ENCODE peak calls at places on chromosome 14, in nine cellular contexts. N is progenitor cell of endocrine pancreas; I is Right ventricle myocardium inferior; J is COR-L47; T is nephron progenitor cell; W is EL; M is activated CD8-positive, alpha-beta T cell treated with anti-CD3 and anti-CD28 coated beads, Interleukin-2, amount 10 ng/mL, durations not matched to agents 7 days and 5 days; E is HT-29; G is stimulated activated CD8-positive, alpha-beta memory T cell treated with anti-CD3 and anti-CD28 coated beads, Interleukin-4, amount 100 ng/mL, for 24 hours. P is an unnamed sample.

GRCh38 chr14:103856105-103856504 is 8.7 kb upstream of the PPP1R13B start:
- DNase-seq in N (no peak), I (no peak), J (no peak), T (no peak), W (no peak), M (no peak), E (no peak), G (no peak), P (no peak)

GRCh38 chr14:41824441-41824840 is 217.8 kb downstream of the LRFN5 start:
- DNase-seq in N (no peak), I (no peak), J (no peak), T (no peak), W (no peak), M (no peak), E (no peak), G (no peak), P (no peak)

GRCh38 chr14:105999361-106000028 is 473.1 kb downstream of the TMEM121 start:
- DNase-seq in N (no peak), I (peak), J (peak), T (peak), W (peak), M (peak), E (peak), G (peak), P (peak)

GRCh38 chr14:59698793-59699192 is 122.2 kb upstream of the CCDC175 start:
- DNase-seq in N (no peak), I (no peak), J (peak), T (no peak), W (no peak), M (no peak), E (no peak), G (no peak), P (no peak)

GRCh38 chr14:101363880-101364391 is 197.4 kb upstream of the DIO3 start:
- DNase-seq in N (no peak), I (no peak), J (no peak), T (no peak), W (no peak), M (peak), E (no peak), G (no peak), P (no peak)

GRCh38 chr14:29810657-29811056 is 117.0 kb downstream of the PRKD1 start:
- DNase-seq in N (no peak), I (no peak), J (peak), T (no peak), W (peak), M (no peak), E (no peak), G (no peak), P (no peak)

GRCh38 chr14:96149131-96149530 is 55.5 kb upstream of the BDKRB2 start:
- DNase-seq in N (no peak), I (no peak), J (no peak), T (no peak), W (no peak), M (no peak), E (no peak), G (no peak), P (no peak)

GRCh38 chr14:93765032-93765626 is 23.2 kb downstream of the PRIMA1 start:
- DNase-seq in N (no peak), I (peak), J (peak), T (no peak), W (no peak), M (no peak), E (no peak), G (no peak), P (no peak)

GRCh38 chr14:90060312-90060964 is 1.4 kb upstream of the KCNK13 start:
- DNase-seq in N (peak), I (peak), J (peak), T (peak), W (peak), M (peak), E (peak), G (peak), P (peak)

GRCh38 chr14:76186318-76187027 is 34.8 kb downstream of the GPATCH2L start:
- DNase-seq in N (no peak), I (no peak), J (no peak), T (no peak), W (no peak), M (no peak), E (no peak), G (no peak), P (no peak)

GRCh38 chr14:79278798-79279644 is 932.3 kb downstream of the DIO2 start:
- DNase-seq in N (peak), I (peak), J (peak), T (peak), W (peak), M (peak), E (no peak), G (no peak), P (peak)

GRCh38 chr14:91906374-91906773 is 39.0 kb upstream of the TC2N start:
- DNase-seq in N (no peak), I (no peak), J (no peak), T (no peak), W (no peak), M (no peak), E (no peak), G (no peak), P (no peak)

GRCh38 chr14:64811676-64812075 is 68.0 kb downstream of the SPTB start:
- DNase-seq in N (no peak), I (no peak), J (no peak), T (no peak), W (peak), M (no peak), E (no peak), G (no peak), P (no peak)

GRCh38 chr14:88834883-88835431 is 10.5 kb downstream of the TTC8 start:
- DNase-seq in N (no peak), I (no peak), J (no peak), T (no peak), W (peak), M (no peak), E (no peak), G (no peak), P (no peak)

GRCh38 chr14:21534576-21534975 is 8.4 kb upstream of the SALL2 start:
- DNase-seq in N (no peak), I (no peak), J (no peak), T (no peak), W (no peak), M (no peak), E (no peak), G (no peak), P (no peak)

GRCh38 chr14:42715316-42715715 is 1108.6 kb downstream of the LRFN5 start:
- DNase-seq in N (no peak), I (no peak), J (no peak), T (no peak), W (peak), M (no peak), E (no peak), G (no peak), P (no peak)

GRCh38 chr14:36035675-36036074 is 140.8 kb downstream of the PTCSC3 start:
- DNase-seq in N (no peak), I (no peak), J (no peak), T (no peak), W (no peak), M (no peak), E (no peak), G (no peak), P (no peak)

GRCh38 chr14:20617138-20618003 is 24.1 kb downstream of the OR6S1 start:
- DNase-seq in N (no peak), I (no peak), J (no peak), T (no peak), W (no peak), M (no peak), E (no peak), G (no peak), P (no peak)

GRCh38 chr14:100203962-100204834 is 34.7 kb upstream of the YY1 start:
- DNase-seq in N (no peak), I (no peak), J (no peak), T (no peak), W (no peak), M (no peak), E (no peak), G (no peak), P (no peak)

GRCh38 chr14:57247283-57247682 is 21.4 kb downstream of the EXOC5 start:
- DNase-seq in N (no peak), I (no peak), J (no peak), T (no peak), W (peak), M (no peak), E (no peak), G (no peak), P (no peak)

GRCh38 chr14:68243441-68244010 is 423.9 kb downstream of the RAD51B start:
- DNase-seq in N (no peak), I (no peak), J (peak), T (no peak), W (no peak), M (no peak), E (no peak), G (no peak), P (no peak)

GRCh38 chr14:91352696-91353692 is 64.6 kb downstream of the CCDC88C start:
- DNase-seq in N (no peak), I (peak), J (no peak), T (no peak), W (no peak), M (no peak), E (no peak), G (no peak), P (no peak)

GRCh38 chr14:104746071-104746545 is 6.8 kb upstream of the SIVA1 start:
- DNase-seq in N (no peak), I (peak), J (no peak), T (no peak), W (no peak), M (peak), E (no peak), G (no peak), P (peak)

GRCh38 chr14:61558271-61558670 is 137.0 kb upstream of the HIF1A start:
- DNase-seq in N (no peak), I (no peak), J (peak), T (no peak), W (no peak), M (no peak), E (no peak), G (no peak), P (peak)